ENCODE peak calls at places on chromosome 22, in five cellular contexts. Q is OCI-LY7, E is right lobe of liver, S is MM.1S, Z is left ventricle myocardium inferior. O is an unnamed sample.

GRCh38 chr22:43726964-43727543 is 85.1 kb downstream of the EFCAB6 start:
- DNase-seq in S (no peak), Z (no peak), E (no peak), Q (no peak), O (no peak)

GRCh38 chr22:39309364-39309861 is 10.0 kb downstream of the RPL3 start:
- DNase-seq in Q (peak; percentile 38), E (no peak), Z (no peak), S (no peak), O (no peak)

GRCh38 chr22:48438791-48439559 is 1388.7 kb downstream of the BRD1 start:
- DNase-seq in Z (no peak), E (peak; percentile 21), S (no peak), Q (no peak), O (no peak)

GRCh38 chr22:20906387-20906767 is 10.8 kb upstream of the CRKL start:
- DNase-seq in S (no peak), Q (no peak), Z (no peak), E (no peak), O (no peak)

GRCh38 chr22:33599596-33599995 is 320.7 kb downstream of the LARGE1 start:
- DNase-seq in S (no peak), Q (no peak), Z (no peak), E (no peak), O (no peak)

GRCh38 chr22:37560682-37561208 is 465 bp downstream of the CDC42EP1 start:
- DNase-seq in S (no peak), Z (peak; percentile 69), Q (no peak), E (peak; percentile 80), O (no peak)

GRCh38 chr22:24146190-24146616 is 35.1 kb upstream of the SUSD2 start:
- DNase-seq in S (peak; percentile 84), E (no peak), Q (peak; percentile 83), Z (no peak), O (peak; percentile 83)

GRCh38 chr22:28220626-28221363 is 301.7 kb upstream of the PITPNB start:
- DNase-seq in Z (no peak), Q (no peak), S (no peak), E (no peak), O (no peak)

GRCh38 chr22:44850946-44851345 is 98.6 kb downstream of the ARHGAP8 start:
- DNase-seq in Q (no peak), Z (no peak), S (no peak), E (no peak), O (no peak)

GRCh38 chr22:27773236-27773550 is 28.4 kb downstream of the MN1 start:
- DNase-seq in E (no peak), Z (no peak), Q (no peak), S (no peak), O (no peak)

GRCh38 chr22:23744485-23744884 is 6.4 kb downstream of the ZNF70 start:
- DNase-seq in Z (no peak), Q (no peak), E (no peak), S (no peak), O (no peak)

GRCh38 chr22:33922268-33922667 is 2.0 kb upstream of the LARGE1 start:
- DNase-seq in Z (peak; percentile 25), S (peak; percentile 31), E (peak; percentile 59), Q (peak; percentile 52), O (no peak)

GRCh38 chr22:38935023-38935422 is 22.4 kb upstream of the APOBEC3A start:
- DNase-seq in Q (no peak), E (peak; percentile 90), S (no peak), Z (peak; percentile 83), O (no peak)

GRCh38 chr22:22748297-22748743 is 103.9 kb downstream of the GGTLC2 start:
- DNase-seq in E (no peak), Q (peak; percentile 61), Z (no peak), S (peak; percentile 69), O (peak; percentile 34)

GRCh38 chr22:21642584-21643448 is 714 bp downstream of the SDF2L1 start:
- DNase-seq in S (peak; percentile 74), E (peak; percentile 65), Q (peak; percentile 84), Z (no peak), O (peak; percentile 67)

GRCh38 chr22:23826510-23827350 is 12.1 kb downstream of the DERL3 start:
- DNase-seq in Z (no peak), S (no peak), Q (no peak), E (peak; percentile 59), O (no peak)

GRCh38 chr22:26579331-26579886 is 10.5 kb downstream of the TPST2 start:
- DNase-seq in Q (peak; percentile 73), Z (no peak), E (no peak), S (peak; percentile 51), O (peak; percentile 75)

GRCh38 chr22:20783844-20784723 is 10.2 kb downstream of the SERPIND1 start:
- DNase-seq in Z (no peak), Q (peak; percentile 69), S (peak; percentile 67), E (no peak), O (peak; percentile 79)

GRCh38 chr22:43365715-43366440 is 22.7 kb upstream of the SCUBE1 start:
- DNase-seq in S (no peak), Z (no peak), Q (no peak), E (no peak), O (no peak)

GRCh38 chr22:43433904-43434600 is 22.2 kb downstream of the MPPED1 start:
- DNase-seq in E (no peak), Q (no peak), S (no peak), Z (no peak), O (no peak)

GRCh38 chr22:17930455-17931313 is 93.7 kb downstream of the MICAL3 start:
- DNase-seq in E (no peak), Q (no peak), S (no peak), Z (no peak), O (no peak)

GRCh38 chr22:19719488-19720021 is 3.8 kb upstream of the GP1BB start:
- DNase-seq in Q (no peak), E (no peak), Z (no peak), S (no peak), O (no peak)

GRCh38 chr22:50691521-50691920 is 18.9 kb downstream of the SHANK3 start:
- DNase-seq in Q (peak; percentile 57), E (no peak), Z (no peak), S (peak; percentile 54), O (no peak)
- TF ChIP-seq CTCF in Q (peak; percentile 95), E (peak; percentile 61), Z (peak; percentile 53), S (peak; percentile 67), O (peak; percentile 62)

GRCh38 chr22:42353883-42354727 is 78.1 kb downstream of the NFAM1 start:
- DNase-seq in Z (no peak), Q (no peak), S (no peak), E (no peak), O (no peak)
- TF ChIP-seq CTCF in Z (no peak), Q (no peak), S (no peak), E (no peak), O (no peak)

GRCh38 chr22:29306830-29307657 is 594 bp downstream of the GAS2L1 start:
- DNase-seq in Q (no peak), Z (peak; percentile 88), E (peak; percentile 85), S (peak; percentile 48), O (peak; percentile 41)
- TF ChIP-seq CTCF in Q (no peak), Z (no peak), E (no peak), S (no peak), O (no peak)

GRCh38 chr22:46761017-46761416 is 1.4 kb upstream of the TBC1D22A start:
- DNase-seq in S (no peak), Z (no peak), Q (no peak), E (no peak), O (no peak)

GRCh38 chr22:46764140-46764680 is 1.8 kb downstream of the TBC1D22A start:
- DNase-seq in Z (no peak), E (no peak), S (no peak), Q (no peak), O (no peak)

GRCh38 chr22:46763051-46763705 is 728 bp downstream of the TBC1D22A start:
- DNase-seq in E (no peak), Z (peak; percentile 67), S (peak; percentile 28), Q (peak; percentile 86), O (peak; percentile 85)

GRCh38 chr22:46761539-46762237 is 762 bp upstream of the TBC1D22A start:
- DNase-seq in Z (no peak), E (no peak), S (no peak), Q (peak; percentile 37), O (no peak)

DNA sequence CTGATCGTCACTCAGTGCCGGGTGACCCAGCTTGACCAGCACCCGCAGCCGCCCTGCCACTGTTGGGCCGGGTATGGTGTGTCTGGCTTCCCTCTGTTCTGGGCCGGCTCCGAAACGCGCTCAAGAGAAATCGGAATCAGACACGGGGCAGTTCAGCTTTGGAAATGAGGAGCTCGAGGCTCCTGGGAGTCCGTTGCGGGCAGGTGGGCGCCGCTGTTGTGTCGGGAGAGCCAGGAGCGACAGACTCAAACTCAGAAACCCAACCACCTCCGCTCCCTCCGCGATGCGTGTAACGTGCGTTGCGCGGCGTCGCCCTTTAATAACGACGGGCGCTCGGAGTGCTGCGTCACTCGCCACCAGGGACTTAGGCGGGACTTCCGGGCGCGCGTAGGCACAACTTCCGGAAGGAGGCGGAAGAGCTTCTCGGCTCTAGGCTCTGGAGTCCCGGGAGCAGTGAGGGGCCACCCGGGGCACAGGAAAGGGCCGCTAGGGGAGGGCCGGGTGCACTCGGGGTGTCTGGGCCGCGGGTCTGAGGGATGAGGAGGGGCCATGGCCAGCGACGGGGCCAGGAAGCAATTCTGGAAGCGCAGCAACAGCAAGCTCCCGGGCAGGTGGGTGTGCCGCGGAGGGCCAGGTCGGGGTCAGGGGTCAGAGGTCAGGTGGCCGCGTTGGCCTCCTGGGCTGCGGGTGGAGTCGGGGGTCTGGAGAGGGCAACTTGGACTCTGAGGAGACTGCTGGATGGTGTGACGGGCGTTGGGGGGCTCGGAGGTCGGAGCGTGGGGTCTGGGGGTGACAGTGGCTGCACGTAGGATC is at the start of gene TBC1D22A:
- DNase-seq in Z (peak; percentile 96), Q (peak; percentile 96), E (peak; percentile 96), S (peak; percentile 97), O (peak; percentile 95)
- TF ChIP-seq CTCF in Z (peak; percentile 34), Q (no peak), E (no peak), S (no peak), O (no peak)

O was measured in GM10248.